ENCODE peak calls at places on chromosomes 16 and 17, in five cellular contexts. P is skeletal muscle cell, J is PC-3, R is neural progenitor cell, Z is choroid plexus epithelial cell. B is an unnamed sample.

GRCh38 chr17:28978565-28978964 is 27.2 kb upstream of the PHF12 start:
- DNase-seq in P (no peak), Z (no peak), R (no peak), J (no peak), B (no peak)

GRCh38 chr17:51860934-51861561 is 297.5 kb downstream of the CA10 start:
- DNase-seq in R (peak), J (peak), P (no peak), Z (peak), B (no peak)

GRCh38 chr17:39739885-39740356 is 2.2 kb downstream of the GRB7 start:
- DNase-seq in R (peak), P (no peak), Z (no peak), J (peak), B (no peak)

GRCh38 chr17:73494955-73495349 is 149.3 kb downstream of the SDK2 start:
- DNase-seq in Z (no peak), R (no peak), J (no peak), P (no peak), B (no peak)

GRCh38 chr16:14015948-14016347 is 55.2 kb upstream of the MRTFB start:
- DNase-seq in Z (peak), P (peak), J (peak), R (no peak), B (peak)

GRCh38 chr16:64412578-64413280 is 709.1 kb downstream of the CDH11 start:
- DNase-seq in J (peak), R (no peak), Z (peak), P (peak), B (no peak)

GRCh38 chr16:63702981-63703590 is 1418.8 kb downstream of the CDH11 start:
- DNase-seq in R (peak), P (no peak), Z (no peak), J (no peak), B (no peak)

GRCh38 chr17:49290690-49291326 is 60.2 kb upstream of the PHOSPHO1 start:
- DNase-seq in J (peak), Z (peak), P (peak), R (peak), B (no peak)

GRCh38 chr16:19582050-19582784 is 26.7 kb downstream of the VPS35L start:
- DNase-seq in P (no peak), R (no peak), Z (peak), J (no peak), B (no peak)

GRCh38 chr17:77796201-77796860 is 162.2 kb upstream of the TNRC6C start:
- DNase-seq in P (no peak), J (no peak), R (no peak), Z (no peak), B (no peak)

GRCh38 chr16:85615014-85615851 is 2.1 kb downstream of the GSE1 start:
- DNase-seq in Z (no peak), R (peak), P (no peak), J (peak), B (no peak)

GRCh38 chr17:44219126-44219635 is 294 bp downstream of the UBTF start:
- DNase-seq in R (peak), Z (peak), J (peak), P (no peak), B (no peak)

GRCh38 chr16:51818342-51818944 is 667.4 kb upstream of the SALL1 start:
- DNase-seq in J (peak), P (no peak), Z (peak), R (peak), B (no peak)

GRCh38 chr17:44522883-44523671 is 19.9 kb upstream of the GPATCH8 start:
- DNase-seq in J (peak), R (peak), P (no peak), Z (peak), B (no peak)

GRCh38 chr17:61009619-61010018 is 332.0 kb downstream of the BCAS3 start:
- DNase-seq in P (peak), R (no peak), J (no peak), Z (peak), B (no peak)

GRCh38 chr17:27511921-27512320 is 55.7 kb downstream of the KSR1 start:
- DNase-seq in J (no peak), R (no peak), Z (no peak), P (no peak), B (no peak)

GRCh38 chr16:83138976-83139690 is 512.4 kb downstream of the CDH13 start:
- DNase-seq in Z (no peak), R (no peak), P (no peak), J (no peak), B (no peak)

GRCh38 chr16:83145297-83145696 is 518.5 kb downstream of the CDH13 start:
- DNase-seq in Z (no peak), J (no peak), P (no peak), R (no peak), B (no peak)

GRCh38 chr16:83138512-83138911 is 511.7 kb downstream of the CDH13 start:
- DNase-seq in Z (no peak), J (no peak), P (no peak), R (no peak), B (no peak)

GRCh38 chr16:83147244-83147643 is 520.5 kb downstream of the CDH13 start:
- DNase-seq in R (no peak), Z (no peak), P (no peak), J (no peak), B (no peak)

GRCh38 chr16:83143788-83144187 is 517.0 kb downstream of the CDH13 start:
- DNase-seq in R (peak), J (no peak), P (peak), Z (peak), B (peak)
- H3K4me3 ChIP-seq in R (no peak), J (no peak), P (no peak), Z (no peak), B (no peak)

DNA sequence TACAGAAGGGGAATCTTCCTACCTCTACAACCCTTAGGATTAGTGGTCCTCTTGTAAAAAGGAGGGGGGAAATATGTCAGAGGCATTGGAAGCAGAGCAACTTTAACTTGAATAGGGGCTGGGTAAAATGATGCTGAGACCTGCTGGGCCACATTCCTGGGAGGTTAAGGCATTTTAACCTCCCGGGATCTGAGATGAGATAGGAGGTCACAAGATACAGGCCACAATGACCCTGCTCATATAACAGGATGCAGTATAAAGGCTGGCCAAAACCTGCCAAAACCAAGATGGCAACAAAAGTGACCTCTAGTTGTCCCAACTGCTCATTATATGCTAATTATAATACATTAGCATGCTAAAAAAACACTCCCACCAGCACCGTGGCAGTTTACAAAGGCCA is 6.4 kb upstream of the C1QTNF1 start:
- DNase-seq in J (no peak), Z (no peak), P (no peak), R (no peak), B (no peak)
- H3K4me3 ChIP-seq in J (no peak), Z (no peak), P (no peak), R (no peak), B (no peak)

DNA sequence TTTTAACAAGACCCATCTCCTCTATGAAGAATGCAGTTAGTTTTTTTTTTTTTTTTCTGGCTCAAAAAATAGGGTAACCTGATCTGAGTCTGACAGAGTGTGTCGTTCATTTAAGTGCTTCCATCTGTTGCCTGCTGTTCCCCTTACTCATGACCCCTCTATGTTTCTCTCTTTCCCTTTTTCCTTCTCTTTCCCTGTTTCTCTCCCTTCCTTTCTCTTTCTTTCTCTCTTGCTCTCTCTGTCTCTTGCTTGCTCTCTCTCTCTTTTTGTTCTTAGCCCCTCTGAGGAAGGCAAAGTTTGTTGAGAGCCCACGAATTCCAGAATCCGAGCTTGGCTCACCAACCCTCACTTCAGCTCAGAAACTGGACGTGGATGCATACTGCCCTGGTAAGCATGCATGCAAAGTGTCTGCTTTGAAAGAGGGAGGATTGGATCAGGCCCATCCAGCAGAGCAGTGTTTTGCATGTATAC is 185.0 kb downstream of the TANC2 start:
- DNase-seq in R (peak), J (no peak), Z (peak), P (peak), B (no peak)
- H3K4me3 ChIP-seq in R (peak), J (no peak), Z (no peak), P (peak), B (no peak)

DNA sequence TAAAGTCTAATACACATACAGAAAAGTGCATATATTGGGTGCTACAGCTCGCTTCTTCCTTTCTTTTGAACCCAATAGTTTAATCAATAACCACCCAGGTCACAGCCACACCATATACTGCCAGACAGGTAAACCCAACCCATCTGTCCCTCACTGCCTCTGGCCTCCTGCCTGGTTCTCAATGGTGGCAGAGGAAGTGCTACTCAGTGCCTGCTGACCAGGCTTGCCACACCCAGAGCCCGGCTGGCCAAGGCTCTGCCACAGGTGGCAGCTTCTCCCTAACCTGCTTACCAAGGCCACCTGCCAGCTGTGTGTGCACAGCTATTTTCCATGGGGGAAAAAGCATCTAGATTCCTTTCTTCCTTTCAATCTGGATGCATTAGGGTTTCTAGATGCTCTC is 584 bp downstream of the PMP22 start:
- DNase-seq in J (peak), P (no peak), Z (no peak), R (no peak), B (no peak)
- H3K4me3 ChIP-seq in J (peak), P (no peak), Z (no peak), R (no peak), B (no peak)

GRCh38 chr16:58501242-58502131 is 1.5 kb downstream of the NDRG4 start:
- DNase-seq in J (no peak), P (no peak), R (peak), Z (no peak), B (no peak)
- H3K4me3 ChIP-seq in J (peak), P (peak), R (peak), Z (peak), B (peak)

GRCh38 chr16:27925612-27926011 is 137.9 kb downstream of the GSG1L start:
- DNase-seq in R (no peak), Z (no peak), P (no peak), J (no peak), B (no peak)

GRCh38 chr16:27922433-27922832 is 141.1 kb downstream of the GSG1L start:
- DNase-seq in J (no peak), R (peak), P (no peak), Z (no peak), B (no peak)

GRCh38 chr16:27927266-27927901 is 136.1 kb downstream of the GSG1L start:
- DNase-seq in P (no peak), Z (no peak), R (no peak), J (no peak), B (no peak)

GRCh38 chr16:27923751-27924150 is 139.8 kb downstream of the GSG1L start:
- DNase-seq in Z (no peak), R (no peak), J (no peak), P (no peak), B (no peak)

GRCh38 chr16:27924411-27925118 is 138.9 kb downstream of the GSG1L start:
- DNase-seq in J (peak), P (no peak), R (peak), Z (no peak), B (no peak)
- H3K4me3 ChIP-seq in J (no peak), P (no peak), R (no peak), Z (no peak), B (no peak)